ENCODE peak calls at places on chromosomes 1 and 21, in five cellular contexts. V is cardiac fibroblast, O is colonic mucosa, K is bronchial epithelial cell, M is choroid plexus epithelial cell. J is an unnamed sample.

GRCh38 chr1:154714638-154715037 is 106.7 kb upstream of the ADAR start:
- DNase-seq in V (peak), O (no peak), K (peak), M (peak), J (peak)

GRCh38 chr1:87242445-87243185 is 86.1 kb upstream of the LMO4 start:
- DNase-seq in V (no peak), O (no peak), K (no peak), M (no peak), J (no peak)

GRCh38 chr1:74716822-74717221 is 16.0 kb downstream of the CRYZ start:
- DNase-seq in V (no peak), O (no peak), K (no peak), M (no peak), J (no peak)

GRCh38 chr1:116853680-116854191 is 56.0 kb upstream of the PTGFRN start:
- DNase-seq in V (peak), O (peak), K (peak), M (peak), J (peak)

GRCh38 chr1:51324271-51325010 is 5.9 kb downstream of the TTC39A start:
- DNase-seq in V (no peak), O (no peak), K (no peak), M (no peak), J (no peak)

GRCh38 chr1:10621906-10622305 is 147.2 kb downstream of the PEX14 start:
- DNase-seq in V (no peak), O (no peak), K (no peak), M (no peak), J (no peak)

GRCh38 chr1:114154146-114154962 is 685 bp upstream of the SYT6 start:
- DNase-seq in V (peak), O (no peak), K (no peak), M (peak), J (peak)

GRCh38 chr1:97581614-97582051 is 339.2 kb downstream of the DPYD start:
- DNase-seq in V (peak), O (no peak), K (peak), M (peak), J (peak)

GRCh38 chr1:185957441-185958363 is 223.5 kb downstream of the HMCN1 start:
- DNase-seq in V (no peak), O (no peak), K (peak), M (no peak), J (peak)

GRCh38 chr21:39670741-39671140 is 58.0 kb downstream of the B3GALT5 start:
- DNase-seq in V (no peak), O (no peak), K (no peak), M (no peak), J (no peak)

GRCh38 chr1:110383311-110383990 is 7.4 kb downstream of the SLC16A4 start:
- DNase-seq in V (no peak), O (no peak), K (peak), M (no peak), J (peak)

GRCh38 chr1:85448358-85448757 is 16.6 kb downstream of the DDAH1 start:
- DNase-seq in V (peak), O (no peak), K (no peak), M (no peak), J (no peak)

GRCh38 chr1:154969741-154970452 is 650 bp downstream of the SHC1 start:
- DNase-seq in V (no peak), O (no peak), K (no peak), M (peak), J (no peak)

GRCh38 chr1:64917328-64917861 is 49.0 kb downstream of the JAK1 start:
- DNase-seq in V (peak), O (peak), K (peak), M (peak), J (peak)

DNA sequence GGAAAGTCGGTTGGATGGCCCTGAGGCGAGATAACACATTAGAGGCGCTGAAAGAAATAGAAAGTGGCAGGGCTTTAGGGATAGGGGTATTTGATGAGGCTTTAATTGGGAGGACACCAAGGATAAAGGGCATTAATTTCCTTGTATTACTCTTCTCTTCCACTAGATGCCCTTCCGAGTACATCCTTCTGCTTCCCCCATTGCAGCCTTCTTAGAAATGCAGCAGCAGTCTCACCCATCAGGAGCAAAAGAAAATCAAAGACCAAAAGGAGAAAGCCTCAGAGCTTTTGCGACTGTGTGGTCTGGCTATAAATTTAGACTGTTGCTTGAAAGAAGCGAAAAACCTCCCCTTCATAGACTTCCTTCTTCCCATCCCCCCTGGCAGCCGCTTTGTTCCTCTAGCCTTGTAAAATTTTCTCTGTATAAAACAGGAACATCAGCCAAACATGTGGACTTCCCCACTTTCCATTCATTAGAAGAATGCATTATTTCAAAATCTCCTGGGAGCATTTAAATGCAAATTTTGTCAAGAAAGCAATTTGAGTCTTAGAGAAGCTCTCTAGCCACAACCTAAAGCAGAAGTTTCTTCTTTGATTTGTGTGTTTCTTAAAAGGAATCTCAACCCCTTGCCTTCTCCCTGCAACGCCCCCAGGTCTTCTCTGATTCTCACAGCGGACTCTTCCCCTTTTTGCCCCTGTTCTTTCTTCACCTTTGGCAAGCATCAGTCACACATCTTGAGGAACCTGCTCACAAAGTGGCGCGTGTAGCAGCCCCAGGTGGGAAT is 76.6 kb downstream of the NDUFS5 start:
- DNase-seq in V (peak), O (peak), K (peak), M (peak), J (peak)
- H3K4me3 ChIP-seq in V (no peak), O (no peak), K (no peak), M (no peak), J (no peak)

GRCh38 chr1:912740-913301 is 10.9 kb upstream of the SAMD11 start:
- DNase-seq in V (peak), O (no peak), K (no peak), M (peak), J (peak)
- TF ChIP-seq CTCF in V (peak), O (peak), K (peak), M (peak), J (peak)

GRCh38 chr1:175303308-175303707 is 110.7 kb upstream of the KIAA0040 start:
- DNase-seq in V (no peak), O (no peak), K (no peak), M (no peak), J (no peak)

GRCh38 chr1:175307160-175307559 is 114.6 kb upstream of the KIAA0040 start:
- DNase-seq in V (no peak), O (no peak), K (no peak), M (no peak), J (no peak)
- H3K4me3 ChIP-seq in V (no peak), O (no peak), K (no peak), M (no peak), J (no peak)

DNA sequence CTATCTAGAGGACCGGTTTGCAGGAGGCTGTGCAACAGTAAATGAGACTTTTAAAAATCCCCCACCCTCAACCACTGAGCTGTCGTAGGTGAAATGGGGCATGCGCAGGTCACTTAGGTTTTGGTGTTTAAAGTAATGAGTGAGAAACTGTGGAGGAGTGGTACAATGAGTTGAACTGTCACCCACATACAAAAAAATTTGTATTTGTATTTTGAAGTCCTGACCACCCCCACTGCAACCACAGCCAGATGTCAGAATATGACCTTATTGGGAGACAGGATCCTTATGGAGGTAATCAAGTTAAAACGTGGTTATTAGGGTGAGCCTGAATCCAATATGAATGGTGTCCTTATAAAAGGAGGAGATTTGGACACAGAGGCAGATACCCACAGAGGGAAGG is 1.6 kb upstream of the IRF6 start:
- DNase-seq in V (peak), O (no peak), K (peak), M (peak), J (peak)
- TF ChIP-seq CTCF in V (no peak), O (no peak), K (no peak), M (no peak), J (no peak)

GRCh38 chr1:91850708-91851107 is 35.2 kb downstream of the TGFBR3 start:
- DNase-seq in V (peak), O (no peak), K (no peak), M (no peak), J (no peak)
- H3K4me3 ChIP-seq in V (no peak), O (no peak), K (no peak), M (no peak), J (no peak)